ENCODE peak calls at places on chromosomes 1 and 21, in six cellular contexts. One of them, this sample, is unnamed.
A peak's percentile ranks its signal among the peaks of the same experiment; 100 is the strongest.

GRCh38 chr1:92834617-92835016 is 2.8 kb downstream of the RPL5 start:
- DNase-seq in WTC11: no peak
- DNase-seq in A549: no peak
- DNase-seq in hepatocyte: no peak
- DNase-seq in fibroblast of pulmonary artery: no peak
- DNase-seq in transverse colon: no peak
- DNase-seq in this sample: no peak

GRCh38 chr1:245765241-245766000 is 610.6 kb downstream of the KIF26B start:
- DNase-seq in WTC11: no peak
- DNase-seq in A549: no peak
- DNase-seq in hepatocyte: no peak
- DNase-seq in fibroblast of pulmonary artery: peak; percentile 73
- DNase-seq in transverse colon: no peak
- DNase-seq in this sample: no peak

GRCh38 chr21:41606706-41607105 is 98.7 kb upstream of the TMPRSS2 start:
- DNase-seq in WTC11: no peak
- DNase-seq in A549: no peak
- DNase-seq in hepatocyte: no peak
- DNase-seq in fibroblast of pulmonary artery: no peak
- DNase-seq in transverse colon: no peak
- DNase-seq in this sample: no peak

GRCh38 chr1:20720631-20721051 is 2.8 kb upstream of the KIF17 start:
- DNase-seq in WTC11: no peak
- DNase-seq in A549: no peak
- DNase-seq in hepatocyte: no peak
- DNase-seq in fibroblast of pulmonary artery: no peak
- DNase-seq in transverse colon: peak; percentile 2
- DNase-seq in this sample: no peak

GRCh38 chr1:3731543-3731942 is 20.7 kb upstream of the CCDC27 start:
- DNase-seq in WTC11: no peak
- DNase-seq in A549: no peak
- DNase-seq in hepatocyte: no peak
- DNase-seq in fibroblast of pulmonary artery: no peak
- DNase-seq in transverse colon: no peak
- DNase-seq in this sample: no peak

GRCh38 chr1:159307338-159307737 is 5.2 kb downstream of the FCER1A start:
- DNase-seq in WTC11: peak; percentile 12
- DNase-seq in A549: no peak
- DNase-seq in hepatocyte: no peak
- DNase-seq in fibroblast of pulmonary artery: no peak
- DNase-seq in transverse colon: no peak
- DNase-seq in this sample: no peak

GRCh38 chr1:202029171-202029665 is 18.8 kb downstream of the ELF3 start:
- DNase-seq in WTC11: no peak
- DNase-seq in A549: peak; percentile 83
- DNase-seq in hepatocyte: no peak
- DNase-seq in fibroblast of pulmonary artery: peak; percentile 64
- DNase-seq in transverse colon: no peak
- DNase-seq in this sample: no peak

GRCh38 chr1:183472488-183473285 is at the start of gene SMG7:
- DNase-seq in WTC11: no peak
- DNase-seq in A549: no peak
- DNase-seq in hepatocyte: peak; percentile 69
- DNase-seq in fibroblast of pulmonary artery: peak; percentile 14
- DNase-seq in transverse colon: peak; percentile 59
- DNase-seq in this sample: no peak

GRCh38 chr1:1598051-1598719 is 1.8 kb downstream of the FNDC10 start:
- DNase-seq in WTC11: no peak
- DNase-seq in A549: no peak
- DNase-seq in hepatocyte: no peak
- DNase-seq in fibroblast of pulmonary artery: no peak
- DNase-seq in transverse colon: no peak
- DNase-seq in this sample: no peak

GRCh38 chr1:225842788-225843425 is 33.0 kb downstream of the EPHX1 start:
- DNase-seq in WTC11: no peak
- DNase-seq in A549: no peak
- DNase-seq in hepatocyte: no peak
- DNase-seq in fibroblast of pulmonary artery: no peak
- DNase-seq in transverse colon: no peak
- DNase-seq in this sample: no peak

GRCh38 chr1:114610546-114611245 is 29.3 kb upstream of the BCAS2 start:
- DNase-seq in WTC11: no peak
- DNase-seq in A549: peak; percentile 9
- DNase-seq in hepatocyte: no peak
- DNase-seq in fibroblast of pulmonary artery: peak; percentile 46
- DNase-seq in transverse colon: no peak
- DNase-seq in this sample: no peak

GRCh38 chr1:228075801-228076271 is 6.7 kb upstream of the ARF1 start:
- DNase-seq in WTC11: no peak
- DNase-seq in A549: no peak
- DNase-seq in hepatocyte: no peak
- DNase-seq in fibroblast of pulmonary artery: no peak
- DNase-seq in transverse colon: no peak
- DNase-seq in this sample: no peak

GRCh38 chr1:86750530-86750929 is 46.2 kb downstream of the SH3GLB1 start:
- DNase-seq in WTC11: no peak
- DNase-seq in A549: no peak
- DNase-seq in hepatocyte: no peak
- DNase-seq in fibroblast of pulmonary artery: no peak
- DNase-seq in transverse colon: no peak
- DNase-seq in this sample: no peak

GRCh38 chr1:24897263-24898151 is 32.6 kb downstream of the RUNX3 start:
- DNase-seq in WTC11: no peak
- DNase-seq in A549: no peak
- DNase-seq in hepatocyte: no peak
- DNase-seq in fibroblast of pulmonary artery: no peak
- DNase-seq in transverse colon: peak; percentile 76
- DNase-seq in this sample: no peak

GRCh38 chr1:195820925-195821324 is 787.3 kb downstream of the KCNT2 start:
- DNase-seq in WTC11: no peak
- DNase-seq in A549: no peak
- DNase-seq in hepatocyte: no peak
- DNase-seq in fibroblast of pulmonary artery: no peak
- DNase-seq in transverse colon: no peak
- DNase-seq in this sample: no peak

GRCh38 chr21:37498664-37499063 is 132.1 kb downstream of the DYRK1A start:
- DNase-seq in WTC11: no peak
- DNase-seq in A549: no peak
- DNase-seq in hepatocyte: no peak
- DNase-seq in fibroblast of pulmonary artery: no peak
- DNase-seq in transverse colon: no peak
- DNase-seq in this sample: no peak

GRCh38 chr1:12666141-12666735 is 22.4 kb downstream of the AADACL4 start:
- DNase-seq in WTC11: no peak
- DNase-seq in A549: no peak
- DNase-seq in hepatocyte: no peak
- DNase-seq in fibroblast of pulmonary artery: peak; percentile 40
- DNase-seq in transverse colon: no peak
- DNase-seq in this sample: no peak

GRCh38 chr1:3013371-3014038 is 7.8 kb upstream of the ACTRT2 start:
- DNase-seq in WTC11: no peak
- DNase-seq in A549: no peak
- DNase-seq in hepatocyte: no peak
- DNase-seq in fibroblast of pulmonary artery: no peak
- DNase-seq in transverse colon: no peak
- DNase-seq in this sample: no peak

GRCh38 chr1:10903826-10904225 is 107.4 kb upstream of the CASZ1 start:
- DNase-seq in WTC11: no peak
- DNase-seq in A549: no peak
- DNase-seq in hepatocyte: no peak
- DNase-seq in fibroblast of pulmonary artery: no peak
- DNase-seq in transverse colon: no peak
- DNase-seq in this sample: no peak

GRCh38 chr1:180183426-180183825 is 28.8 kb downstream of the QSOX1 start:
- DNase-seq in WTC11: no peak
- DNase-seq in A549: no peak
- DNase-seq in hepatocyte: no peak
- DNase-seq in fibroblast of pulmonary artery: no peak
- DNase-seq in transverse colon: no peak
- DNase-seq in this sample: no peak

GRCh38 chr1:180179162-180179957 is 24.7 kb downstream of the QSOX1 start:
- DNase-seq in WTC11: no peak
- DNase-seq in A549: no peak
- DNase-seq in hepatocyte: no peak
- DNase-seq in fibroblast of pulmonary artery: no peak
- DNase-seq in transverse colon: no peak
- DNase-seq in this sample: no peak

GRCh38 chr1:180181996-180182675 is 27.5 kb downstream of the QSOX1 start:
- DNase-seq in WTC11: no peak
- DNase-seq in A549: no peak
- DNase-seq in hepatocyte: no peak
- DNase-seq in fibroblast of pulmonary artery: no peak
- DNase-seq in transverse colon: no peak
- DNase-seq in this sample: no peak

GRCh38 chr1:180182721-180183311 is 28.1 kb downstream of the QSOX1 start:
- DNase-seq in WTC11: no peak
- DNase-seq in A549: no peak
- DNase-seq in hepatocyte: no peak
- DNase-seq in fibroblast of pulmonary artery: no peak
- DNase-seq in transverse colon: no peak
- DNase-seq in this sample: no peak

GRCh38 chr1:180181048-180181447 is 26.4 kb downstream of the QSOX1 start:
- DNase-seq in WTC11: peak; percentile 44
- DNase-seq in A549: peak; percentile 36
- DNase-seq in hepatocyte: peak; percentile 39
- DNase-seq in fibroblast of pulmonary artery: peak; percentile 23
- DNase-seq in transverse colon: no peak
- DNase-seq in this sample: no peak
- TF ChIP-seq CTCF in WTC11: peak; percentile 49
- TF ChIP-seq CTCF in A549: peak; percentile 44
- TF ChIP-seq CTCF in hepatocyte: peak; percentile 38
- TF ChIP-seq CTCF in fibroblast of pulmonary artery: peak; percentile 32
- TF ChIP-seq CTCF in transverse colon: no peak
- TF ChIP-seq CTCF in this sample: peak; percentile 53

GRCh38 chr1:171048014-171048413 is 42.7 kb upstream of the FMO3 start:
- DNase-seq in WTC11: no peak
- DNase-seq in A549: no peak
- DNase-seq in hepatocyte: no peak
- DNase-seq in fibroblast of pulmonary artery: no peak
- DNase-seq in transverse colon: no peak
- DNase-seq in this sample: no peak
- TF ChIP-seq CTCF in WTC11: no peak
- TF ChIP-seq CTCF in A549: no peak
- TF ChIP-seq CTCF in hepatocyte: no peak
- TF ChIP-seq CTCF in fibroblast of pulmonary artery: no peak
- TF ChIP-seq CTCF in transverse colon: no peak
- TF ChIP-seq CTCF in this sample: no peak

GRCh38 chr1:180940445-180940844 is 27.7 kb downstream of the KIAA1614 start:
- DNase-seq in WTC11: no peak
- DNase-seq in A549: no peak
- DNase-seq in hepatocyte: no peak
- DNase-seq in fibroblast of pulmonary artery: no peak
- DNase-seq in transverse colon: no peak
- DNase-seq in this sample: no peak

GRCh38 chr1:180939072-180939705 is 26.5 kb downstream of the KIAA1614 start:
- DNase-seq in WTC11: no peak
- DNase-seq in A549: no peak
- DNase-seq in hepatocyte: no peak
- DNase-seq in fibroblast of pulmonary artery: no peak
- DNase-seq in transverse colon: no peak
- DNase-seq in this sample: no peak

GRCh38 chr1:180939706-180940094 is 27.0 kb downstream of the KIAA1614 start:
- DNase-seq in WTC11: no peak
- DNase-seq in A549: no peak
- DNase-seq in hepatocyte: no peak
- DNase-seq in fibroblast of pulmonary artery: no peak
- DNase-seq in transverse colon: no peak
- DNase-seq in this sample: no peak

GRCh38 chr1:180945151-180945550 is 32.5 kb downstream of the KIAA1614 start:
- DNase-seq in WTC11: no peak
- DNase-seq in A549: no peak
- DNase-seq in hepatocyte: no peak
- DNase-seq in fibroblast of pulmonary artery: no peak
- DNase-seq in transverse colon: no peak
- DNase-seq in this sample: no peak

DNA sequence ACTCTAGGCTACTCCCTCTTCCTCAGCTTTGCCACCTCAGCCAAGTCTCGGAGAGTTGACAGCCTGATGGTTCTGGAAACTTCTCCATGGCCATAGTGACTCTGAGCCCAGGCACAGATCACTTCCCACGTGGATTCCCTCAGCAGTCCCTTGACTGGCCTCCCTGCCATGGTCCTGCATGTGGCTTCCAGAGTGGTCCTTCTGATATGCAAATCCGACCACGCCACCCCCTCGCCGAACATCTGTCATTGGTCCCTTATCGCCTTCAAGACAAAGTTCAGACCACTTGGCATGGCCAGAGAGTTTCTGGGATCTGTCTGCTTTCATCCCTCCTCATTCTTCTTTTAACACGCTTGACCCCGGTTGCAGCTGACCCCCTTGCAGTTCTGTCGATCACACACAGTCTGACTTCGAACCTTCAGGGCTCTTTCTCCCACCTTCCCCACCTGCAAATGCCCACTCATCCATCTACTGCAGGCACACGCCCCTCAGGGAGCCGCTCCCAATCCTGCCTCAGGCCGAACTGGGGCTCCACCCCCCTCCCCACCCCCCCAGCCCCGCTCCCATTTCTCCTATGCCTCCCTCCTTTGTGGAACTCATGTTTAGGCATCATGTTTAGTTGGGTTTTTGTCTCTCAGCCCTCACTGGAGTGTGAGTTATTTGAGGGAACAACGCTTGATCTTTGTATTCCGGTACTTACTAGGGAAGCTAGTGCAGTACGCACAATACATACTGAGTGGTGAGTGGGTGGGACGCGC is 29.0 kb downstream of the KIAA1614 start:
- DNase-seq in WTC11: no peak
- DNase-seq in A549: no peak
- DNase-seq in hepatocyte: no peak
- DNase-seq in fibroblast of pulmonary artery: no peak
- DNase-seq in transverse colon: no peak
- DNase-seq in this sample: no peak
- TF ChIP-seq CTCF in WTC11: no peak
- TF ChIP-seq CTCF in A549: no peak
- TF ChIP-seq CTCF in hepatocyte: no peak
- TF ChIP-seq CTCF in fibroblast of pulmonary artery: no peak
- TF ChIP-seq CTCF in transverse colon: no peak
- TF ChIP-seq CTCF in this sample: no peak

GRCh38 chr21:28738882-28739281 is 253.8 kb downstream of the LTN1 start:
- DNase-seq in WTC11: no peak
- DNase-seq in A549: no peak
- DNase-seq in hepatocyte: no peak
- DNase-seq in fibroblast of pulmonary artery: no peak
- DNase-seq in transverse colon: no peak
- DNase-seq in this sample: no peak

GRCh38 chr21:28742527-28742926 is 250.2 kb downstream of the LTN1 start:
- DNase-seq in WTC11: no peak
- DNase-seq in A549: no peak
- DNase-seq in hepatocyte: no peak
- DNase-seq in fibroblast of pulmonary artery: peak; percentile 78
- DNase-seq in transverse colon: no peak
- DNase-seq in this sample: no peak

GRCh38 chr21:28738305-28738704 is 254.4 kb downstream of the LTN1 start:
- DNase-seq in WTC11: no peak
- DNase-seq in A549: no peak
- DNase-seq in hepatocyte: no peak
- DNase-seq in fibroblast of pulmonary artery: no peak
- DNase-seq in transverse colon: no peak
- DNase-seq in this sample: no peak

GRCh38 chr21:28734522-28735175 is 258.0 kb downstream of the LTN1 start:
- DNase-seq in WTC11: no peak
- DNase-seq in A549: no peak
- DNase-seq in hepatocyte: no peak
- DNase-seq in fibroblast of pulmonary artery: no peak
- DNase-seq in transverse colon: no peak
- DNase-seq in this sample: no peak

GRCh38 chr21:28737671-28738279 is 254.9 kb downstream of the LTN1 start:
- DNase-seq in WTC11: no peak
- DNase-seq in A549: no peak
- DNase-seq in hepatocyte: peak; percentile 57
- DNase-seq in fibroblast of pulmonary artery: peak; percentile 62
- DNase-seq in transverse colon: no peak
- DNase-seq in this sample: no peak
- TF ChIP-seq CTCF in WTC11: no peak
- TF ChIP-seq CTCF in A549: no peak
- TF ChIP-seq CTCF in hepatocyte: no peak
- TF ChIP-seq CTCF in fibroblast of pulmonary artery: no peak
- TF ChIP-seq CTCF in transverse colon: no peak
- TF ChIP-seq CTCF in this sample: no peak

This sample was measured in progenitor cell of endocrine pancreas.